ENCODE peak calls at places on chromosomes 5 and 9, in four cellular contexts. I is K562, B is A549, M is HepG2. T is an unnamed sample.

GRCh38 chr5:105740242-105740641 is 1930.5 kb downstream of the EFNA5 start:
- DNase-seq in M (no peak), I (no peak), B (no peak), T (no peak)

GRCh38 chr5:107633171-107633901 is 37.4 kb downstream of the EFNA5 start:
- DNase-seq in B (no peak), I (no peak), M (no peak), T (no peak)

GRCh38 chr9:97502984-97503861 is 1.8 kb downstream of the TMOD1 start:
- DNase-seq in M (no peak), B (no peak), I (peak), T (no peak)

GRCh38 chr9:110744753-110745522 is 76.3 kb downstream of the MUSK start:
- DNase-seq in M (no peak), B (peak), I (no peak), T (no peak)

GRCh38 chr5:132270706-132271105 is 13.2 kb downstream of the PDLIM4 start:
- DNase-seq in I (no peak), M (no peak), B (no peak), T (no peak)

GRCh38 chr5:1419476-1420210 is 25.6 kb downstream of the SLC6A3 start:
- DNase-seq in I (no peak), B (no peak), M (no peak), T (no peak)

GRCh38 chr9:33233659-33234335 is 6.2 kb upstream of the SPINK4 start:
- DNase-seq in I (no peak), M (no peak), B (peak), T (no peak)

GRCh38 chr9:76394896-76395244 is 644 bp upstream of the RFK start:
- DNase-seq in M (peak), I (peak), B (peak), T (peak)

GRCh38 chr5:157155297-157155696 is 10.8 kb downstream of the GARIN3 start:
- DNase-seq in I (no peak), B (no peak), M (no peak), T (no peak)

GRCh38 chr5:133644000-133644865 is 31.9 kb upstream of the FSTL4 start:
- DNase-seq in B (no peak), M (no peak), I (no peak), T (no peak)

GRCh38 chr9:21904776-21905175 is 89.4 kb downstream of the CDKN2A start:
- DNase-seq in M (no peak), B (no peak), I (no peak), T (no peak)

GRCh38 chr9:16316406-16316805 is 554.1 kb downstream of the BNC2 start:
- DNase-seq in M (no peak), I (no peak), B (no peak), T (no peak)

GRCh38 chr5:38607930-38608545 is 51.6 kb upstream of the LIFR start:
- DNase-seq in I (peak), B (no peak), M (peak), T (no peak)

GRCh38 chr5:163509288-163510040 is 4.0 kb downstream of the MAT2B start:
- DNase-seq in I (peak), M (peak), B (no peak), T (no peak)

GRCh38 chr5:108122701-108123100 is 259.2 kb downstream of the FBXL17 start:
- DNase-seq in M (no peak), I (no peak), B (no peak), T (no peak)

GRCh38 chr9:88303785-88304495 is 84.3 kb upstream of the SPIN1 start:
- DNase-seq in B (no peak), M (no peak), I (peak), T (no peak)

GRCh38 chr9:17625644-17626388 is 47.0 kb downstream of the SH3GL2 start:
- DNase-seq in M (no peak), I (no peak), B (no peak), T (no peak)

GRCh38 chr5:56409331-56410190 is 176.4 kb upstream of the ANKRD55 start:
- DNase-seq in M (no peak), I (no peak), B (peak), T (no peak)

GRCh38 chr5:83095973-83096539 is 18.7 kb downstream of the XRCC4 start:
- DNase-seq in I (peak), M (peak), B (peak), T (no peak)

GRCh38 chr5:82526540-82526939 is 248.4 kb upstream of the RPS23 start:
- DNase-seq in I (no peak), B (no peak), M (no peak), T (no peak)

GRCh38 chr5:57434227-57434640 is 48.4 kb downstream of the ACTBL2 start:
- DNase-seq in I (no peak), B (no peak), M (no peak), T (no peak)

GRCh38 chr5:172543484-172544298 is 89.4 kb upstream of the SH3PXD2B start:
- DNase-seq in M (no peak), I (no peak), B (no peak), T (no peak)

GRCh38 chr5:3391210-3391609 is 204.4 kb upstream of the IRX1 start:
- DNase-seq in I (no peak), B (no peak), M (no peak), T (no peak)

GRCh38 chr5:82635561-82636288 is 357.6 kb upstream of the RPS23 start:
- DNase-seq in B (peak), M (peak), I (no peak), T (no peak)

GRCh38 chr5:95668216-95668615 is 14.6 kb downstream of the SPATA9 start:
- DNase-seq in B (no peak), I (no peak), M (no peak), T (no peak)

GRCh38 chr5:131528682-131529081 is 106.3 kb downstream of the RAPGEF6 start:
- DNase-seq in I (peak), B (no peak), M (no peak), T (no peak)

GRCh38 chr5:95788493-95788892 is 34.0 kb downstream of the GLRX start:
- DNase-seq in I (no peak), M (no peak), B (no peak), T (no peak)

GRCh38 chr9:97176206-97176605 is 131.3 kb upstream of the CCDC180 start:
- DNase-seq in M (no peak), B (no peak), I (no peak), T (no peak)

GRCh38 chr5:87195104-87195581 is 72.5 kb upstream of the RASA1 start:
- DNase-seq in I (no peak), B (no peak), M (no peak), T (no peak)

GRCh38 chr9:99296375-99296951 is 74.4 kb downstream of the SEC61B start:
- DNase-seq in M (no peak), B (no peak), I (peak), T (no peak)

GRCh38 chr9:71612889-71613288 is 155.4 kb downstream of the CEMIP2 start:
- DNase-seq in M (peak), I (no peak), B (no peak), T (no peak)

GRCh38 chr9:111483419-111483861 is 743 bp downstream of the ECPAS start:
- DNase-seq in M (peak), B (no peak), I (peak), T (no peak)

GRCh38 chr9:114911167-114911821 is 19.1 kb downstream of the TNFSF8 start:
- DNase-seq in M (peak), I (peak), B (peak), T (no peak)

GRCh38 chr5:19902316-19902934 is 85.6 kb downstream of the CDH18 start:
- DNase-seq in B (no peak), M (no peak), I (no peak), T (no peak)

GRCh38 chr5:93145019-93145418 is 436.0 kb downstream of the NR2F1-AS1 start:
- DNase-seq in M (no peak), I (no peak), B (no peak), T (no peak)
- TF ChIP-seq PHF8 in M (no peak), I (no peak), B (no peak), T (no peak)

GRCh38 chr9:129026442-129027223 is 1.5 kb downstream of the SH3GLB2 start:
- DNase-seq in I (peak), M (peak), B (no peak), T (no peak)

GRCh38 chr9:129021091-129021490 is 7.0 kb downstream of the SH3GLB2 start:
- DNase-seq in I (no peak), B (no peak), M (no peak), T (no peak)

GRCh38 chr9:129023036-129023907 is 4.9 kb downstream of the SH3GLB2 start:
- DNase-seq in M (no peak), B (no peak), I (peak), T (no peak)

GRCh38 chr9:129023908-129024233 is 4.3 kb downstream of the SH3GLB2 start:
- DNase-seq in I (no peak), M (no peak), B (no peak), T (no peak)

DNA sequence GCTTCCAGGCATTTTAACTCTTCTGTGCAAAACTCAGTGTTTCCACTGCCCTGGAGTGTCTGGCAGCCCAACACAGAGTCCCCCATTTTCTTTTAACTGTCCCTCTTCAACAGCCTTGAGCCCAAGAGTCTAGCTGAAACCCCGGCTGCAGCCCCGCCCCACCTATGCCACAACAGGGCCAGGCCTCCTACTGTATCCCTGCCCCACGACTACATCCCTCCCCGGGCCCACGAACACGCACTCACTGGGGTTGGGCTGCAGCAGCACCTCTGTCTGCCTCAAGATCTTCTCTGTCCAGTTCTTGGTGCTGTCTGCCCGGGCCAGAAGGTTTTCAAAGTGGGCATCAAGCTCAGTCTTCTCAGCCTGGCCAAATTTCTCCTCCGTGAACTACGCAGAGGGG is 6.1 kb downstream of the SH3GLB2 start:
- DNase-seq in M (no peak), B (no peak), I (no peak), T (no peak)
- TF ChIP-seq PHF8 in M (no peak), B (no peak), I (no peak), T (no peak)

DNA sequence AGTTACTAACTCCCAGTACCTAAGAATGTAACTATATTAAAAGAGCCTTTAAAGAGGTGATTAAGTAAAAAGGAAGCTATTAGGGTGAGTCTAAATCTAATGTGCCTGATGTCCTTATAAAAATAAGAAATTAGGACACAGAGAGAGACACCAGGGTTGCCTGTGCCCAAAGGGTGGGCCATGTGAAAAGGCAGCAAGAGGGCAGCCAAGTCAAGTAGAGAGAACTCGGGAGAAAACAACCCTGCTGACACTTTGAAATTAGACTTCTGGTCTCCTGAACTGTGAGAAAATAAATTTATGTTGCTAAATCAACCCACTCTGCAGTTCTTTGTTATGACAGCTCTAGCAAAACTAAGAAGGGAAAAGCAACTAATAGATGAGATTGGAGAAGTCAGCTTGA is 1647.6 kb upstream of the C9orf72 start:
- DNase-seq in M (no peak), I (no peak), B (no peak), T (no peak)
- TF ChIP-seq PHF8 in M (no peak), I (no peak), B (no peak), T (no peak)

GRCh38 chr9:124183772-124184171 is 74.0 kb upstream of the NEK6 start:
- DNase-seq in B (no peak), I (no peak), M (no peak), T (peak)
- TF ChIP-seq PHF8 in B (no peak), I (no peak), M (no peak), T (no peak)

DNA sequence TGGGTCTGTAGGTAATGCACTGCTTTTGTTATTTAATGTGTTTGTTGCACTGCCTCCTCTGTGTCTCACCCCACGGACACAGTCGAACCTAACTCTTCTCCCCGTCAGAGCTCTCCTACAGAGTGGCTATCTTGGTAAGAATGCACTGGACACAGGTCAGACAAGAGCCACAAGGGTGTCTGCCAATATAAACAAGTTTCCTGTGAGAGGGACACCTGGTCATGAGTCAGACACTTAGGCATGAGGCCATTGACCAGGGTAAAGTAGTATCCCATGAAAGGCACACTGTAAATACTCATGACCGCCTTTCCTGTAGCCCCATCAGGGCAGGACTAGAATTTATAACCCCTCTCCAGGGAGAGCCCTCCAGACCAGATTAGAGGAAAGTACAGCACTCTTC is 115.5 kb downstream of the SLC12A2 start:
- DNase-seq in M (no peak), I (no peak), B (no peak), T (no peak)
- TF ChIP-seq PHF8 in M (no peak), I (no peak), B (no peak), T (no peak)

DNA sequence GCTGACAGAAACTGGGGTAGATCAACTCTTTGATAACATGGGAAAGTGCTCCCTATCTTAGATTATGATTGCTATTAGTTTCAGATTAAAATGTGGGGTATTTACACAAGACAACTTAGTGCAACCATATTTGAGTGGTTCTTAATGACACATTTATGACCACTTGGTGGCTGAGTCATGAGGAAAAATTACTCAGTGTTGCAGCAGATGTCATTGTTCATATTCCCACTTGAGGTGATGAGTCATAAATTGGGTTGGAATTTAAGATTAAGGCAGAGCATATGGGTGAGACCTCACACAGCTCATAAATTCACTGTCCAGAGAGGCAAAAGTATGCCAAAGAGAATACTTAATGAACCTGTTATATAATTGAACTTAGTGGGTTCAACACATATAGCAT is 408.3 kb downstream of the DMRT2 start:
- DNase-seq in B (no peak), I (no peak), M (no peak), T (no peak)
- TF ChIP-seq PHF8 in B (no peak), I (no peak), M (no peak), T (no peak)

DNA sequence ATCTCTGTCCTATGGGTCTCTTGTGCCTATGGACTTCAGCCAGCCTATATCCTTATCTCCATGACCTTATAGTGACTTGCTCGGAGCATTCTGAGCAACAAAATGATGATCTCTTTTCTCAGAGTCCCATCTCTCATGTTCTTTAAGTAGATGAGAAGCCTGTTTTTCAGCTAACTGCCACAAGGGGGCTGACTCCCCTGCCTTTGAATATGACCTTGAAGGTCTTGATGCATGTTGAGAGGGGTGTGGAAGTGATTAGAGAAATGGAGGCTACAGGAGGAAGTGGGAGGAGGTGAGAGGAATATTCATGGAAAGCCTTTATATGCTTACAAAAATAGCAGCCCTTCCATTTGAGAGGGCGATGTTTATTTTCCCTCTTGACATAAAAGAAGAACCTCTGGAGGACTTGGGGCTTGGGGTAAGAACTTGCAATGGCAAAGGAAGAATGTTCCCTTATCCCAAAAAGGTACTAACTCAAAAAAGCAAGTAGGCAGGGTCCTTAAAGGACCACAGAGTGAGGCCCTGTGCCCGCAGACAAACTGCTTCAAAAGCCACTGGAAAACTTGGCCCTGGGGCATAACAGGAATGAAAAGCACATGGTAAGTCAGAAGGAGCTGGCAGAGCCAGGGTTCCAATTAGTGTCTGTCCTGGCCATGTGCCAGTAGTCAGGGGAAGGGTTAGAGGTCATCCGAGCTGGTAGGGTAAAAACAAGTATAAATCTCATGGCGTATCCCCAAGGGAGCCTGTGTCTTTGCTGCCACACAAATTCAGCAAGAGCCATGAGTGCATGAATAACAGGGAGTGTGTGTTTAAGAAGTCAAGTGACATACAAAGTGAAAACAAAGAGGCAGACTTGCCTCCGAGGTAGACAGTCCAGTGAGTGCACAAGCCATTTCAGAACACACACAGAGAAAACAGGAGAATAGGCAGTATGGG is 39.1 kb downstream of the FGD3 start:
- DNase-seq in B (no peak), M (no peak), I (peak), T (no peak)
- TF ChIP-seq PHF8 in B (no peak), M (no peak), I (no peak), T (no peak)

T was measured in H1.